ENCODE peak calls at places on chromosomes 12 and 14, in five cellular contexts. T, X, Z, C and F are unnamed samples. For H3K4me1, the result is how much of the 10 kb centered on the place peaks cover.

GRCh38 chr14:64117671-64118402 is 176.3 kb downstream of the ESR2 start:
- DNase-seq in T (peak), X (peak), Z (peak), C (no peak), F (no peak)

GRCh38 chr12:132593071-132593470 is 17.3 kb downstream of the LRCOL1 start:
- DNase-seq in T (peak), X (no peak), Z (no peak), C (no peak), F (no peak)

GRCh38 chr12:69987453-69988102 is 162.6 kb downstream of the MYRFL start:
- DNase-seq in T (no peak), X (no peak), Z (peak), C (no peak), F (peak)

GRCh38 chr14:86799244-86799647 is 1193.7 kb downstream of the GALC start:
- DNase-seq in T (no peak), X (no peak), Z (peak), C (no peak), F (peak)

GRCh38 chr12:131251336-131252101 is 297.8 kb downstream of the ADGRD1 start:
- DNase-seq in T (no peak), X (no peak), Z (no peak), C (no peak), F (no peak)

GRCh38 chr14:77148510-77149231 is 7.1 kb upstream of the ZDHHC22 start:
- DNase-seq in T (no peak), X (no peak), Z (no peak), C (no peak), F (peak)

GRCh38 chr12:63668028-63668799 is at the start of gene DPY19L2:
- DNase-seq in T (peak), X (peak), Z (peak), C (peak), F (peak)

GRCh38 chr12:88300931-88301330 is 158.8 kb downstream of the TMTC3 start:
- DNase-seq in T (no peak), X (no peak), Z (no peak), C (no peak), F (no peak)

GRCh38 chr14:69877492-69877891 is 1.7 kb upstream of the SMOC1 start:
- DNase-seq in T (no peak), X (no peak), Z (peak), C (peak), F (peak)

GRCh38 chr12:47267571-47267970 is 187.8 kb upstream of the AMIGO2 start:
- DNase-seq in T (no peak), X (no peak), Z (peak), C (no peak), F (no peak)

GRCh38 chr12:1744932-1745331 is 54.1 kb downstream of the ADIPOR2 start:
- DNase-seq in T (no peak), X (no peak), Z (peak), C (no peak), F (no peak)

GRCh38 chr12:50689437-50689836 is 74.5 kb upstream of the ATF1 start:
- DNase-seq in T (no peak), X (no peak), Z (no peak), C (peak), F (peak)

GRCh38 chr14:49633650-49634546 is 1.1 kb downstream of the DNAAF2 start:
- DNase-seq in T (peak), X (peak), Z (peak), C (peak), F (peak)

GRCh38 chr14:52266179-52266578 is 1.3 kb upstream of the PTGDR start:
- DNase-seq in T (peak), X (no peak), Z (peak), C (no peak), F (no peak)

GRCh38 chr14:54133896-54134295 is 177.3 kb upstream of the BMP4 start:
- DNase-seq in T (no peak), X (no peak), Z (peak), C (no peak), F (no peak)

GRCh38 chr12:45324391-45324790 is 108.5 kb downstream of the ANO6 start:
- DNase-seq in T (no peak), X (no peak), Z (no peak), C (no peak), F (no peak)

GRCh38 chr14:21001218-21001617 is 2.1 kb downstream of the SLC39A2 start:
- DNase-seq in T (no peak), X (no peak), Z (no peak), C (no peak), F (no peak)

GRCh38 chr14:85313801-85314207 is 216.1 kb upstream of the FLRT2 start:
- DNase-seq in T (no peak), X (no peak), Z (peak), C (peak), F (peak)

GRCh38 chr12:3054993-3055711 is 22.0 kb upstream of the TSPAN9 start:
- DNase-seq in T (no peak), X (no peak), Z (no peak), C (no peak), F (no peak)

GRCh38 chr14:71720978-71721624 is 211.1 kb upstream of the RGS6 start:
- DNase-seq in T (no peak), X (no peak), Z (peak), C (peak), F (peak)

GRCh38 chr12:88247241-88247643 is 105.1 kb downstream of the TMTC3 start:
- DNase-seq in T (no peak), X (no peak), Z (peak), C (no peak), F (no peak)

GRCh38 chr14:58060077-58060476 is 91.9 kb downstream of the ARMH4 start:
- DNase-seq in T (no peak), X (no peak), Z (peak), C (no peak), F (no peak)

GRCh38 chr14:100132161-100132902 is 27.1 kb downstream of the DEGS2 start:
- DNase-seq in T (peak), X (no peak), Z (peak), C (no peak), F (no peak)

GRCh38 chr12:25052191-25053020 is 103.5 kb upstream of the BCAT1 start:
- DNase-seq in T (no peak), X (no peak), Z (no peak), C (no peak), F (no peak)

GRCh38 chr14:52351191-52351560 is 37.1 kb downstream of the PTGER2 start:
- DNase-seq in T (no peak), X (no peak), Z (peak), C (no peak), F (no peak)

GRCh38 chr12:14454098-14454907 is 88.8 kb downstream of the ATF7IP start:
- DNase-seq in T (no peak), X (no peak), Z (peak), C (peak), F (peak)

GRCh38 chr14:56065621-56066295 is 52.5 kb upstream of the PELI2 start:
- DNase-seq in T (no peak), X (no peak), Z (no peak), C (no peak), F (no peak)

GRCh38 chr12:124434364-124434763 is 133.0 kb downstream of the NCOR2 start:
- DNase-seq in T (no peak), X (no peak), Z (no peak), C (peak), F (no peak)
- H3K27ac ChIP-seq in T (peak), X (peak), Z (no peak), C (peak), F (no peak)

GRCh38 chr12:124498178-124498869 is 69.1 kb downstream of the NCOR2 start:
- DNase-seq in T (peak), X (no peak), Z (peak), C (no peak), F (no peak)
- H3K4me1 ChIP-seq in T (half or more), X (half or more), Z (under half), C (under half), F (under half)

GRCh38 chr12:20367731-20368652 is at the start of gene PDE3A:
- DNase-seq in T (peak), X (peak), Z (peak), C (peak), F (peak)
- H3K4me3 ChIP-seq in T (peak), X (peak), Z (peak), C (peak), F (peak)

GRCh38 chr12:99154264-99154982 is 493.1 kb upstream of the GARIN6 start:
- DNase-seq in T (no peak), X (no peak), Z (peak), C (peak), F (no peak)

GRCh38 chr12:99154983-99155336 is 492.6 kb upstream of the GARIN6 start:
- DNase-seq in T (no peak), X (no peak), Z (no peak), C (no peak), F (no peak)

GRCh38 chr12:99157946-99158345 is 489.6 kb upstream of the GARIN6 start:
- DNase-seq in T (no peak), X (no peak), Z (peak), C (no peak), F (no peak)

GRCh38 chr12:99152337-99152736 is 495.2 kb upstream of the GARIN6 start:
- DNase-seq in T (no peak), X (no peak), Z (no peak), C (no peak), F (no peak)

DNA sequence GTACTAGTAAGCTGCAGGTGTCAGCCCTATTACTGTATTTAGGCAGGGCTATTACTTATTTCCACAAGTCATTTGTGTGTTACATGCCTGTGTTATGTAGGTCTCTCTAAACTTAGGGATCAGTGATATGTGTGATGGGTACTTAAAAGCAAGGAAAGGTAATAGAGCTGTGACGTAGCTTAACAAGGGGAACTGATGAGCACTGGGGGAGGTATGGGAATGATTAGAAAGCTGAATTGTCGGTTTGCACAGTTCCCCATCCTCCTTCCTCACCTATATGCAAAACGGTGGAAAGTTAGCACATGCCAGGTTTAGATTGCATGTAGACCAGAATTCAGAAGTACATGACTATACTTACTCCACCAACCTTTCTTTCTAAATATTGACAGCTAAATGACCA is 494.3 kb upstream of the GARIN6 start:
- DNase-seq in T (no peak), X (no peak), Z (no peak), C (no peak), F (no peak)
- H3K27ac ChIP-seq in T (no peak), X (no peak), Z (no peak), C (no peak), F (no peak)

GRCh38 chr14:104799657-104800599 is 973 bp upstream of the ZBTB42 start:
- DNase-seq in T (peak), X (peak), Z (peak), C (peak), F (no peak)
- H3K4me1 ChIP-seq in T (under half), X (half or more), Z (under half), C (under half), F (under half)

GRCh38 chr12:123232807-123233504 is at the start of the genes MPHOSPH9 and MTRFR:
- DNase-seq in T (peak), X (peak), Z (peak), C (peak), F (peak)

GRCh38 chr12:123231931-123232330 is 1.0 kb downstream of the MPHOSPH9 start:
- DNase-seq in T (no peak), X (no peak), Z (no peak), C (peak), F (peak)

GRCh38 chr12:123232472-123232806 is 502 bp downstream of the MPHOSPH9 start:
- DNase-seq in T (no peak), X (no peak), Z (no peak), C (no peak), F (no peak)

GRCh38 chr12:123237646-123238329 is 4.6 kb downstream of the MTRFR start:
- DNase-seq in T (peak), X (peak), Z (peak), C (peak), F (peak)

GRCh38 chr12:123233505-123234299 is 466 bp downstream of the MTRFR start:
- DNase-seq in T (no peak), X (no peak), Z (no peak), C (peak), F (peak)
- H3K4me3 ChIP-seq in T (peak), X (peak), Z (peak), C (peak), F (peak)

GRCh38 chr12:113224955-113225354 is 3.7 kb downstream of the TPCN1 start:
- DNase-seq in T (no peak), X (no peak), Z (no peak), C (no peak), F (no peak)

GRCh38 chr12:113221181-113221996 is at the start of gene TPCN1:
- DNase-seq in T (peak), X (peak), Z (peak), C (peak), F (peak)

GRCh38 chr12:113222730-113223531 is 1.7 kb downstream of the TPCN1 start:
- DNase-seq in T (peak), X (peak), Z (peak), C (no peak), F (peak)

GRCh38 chr12:113220593-113221180 is 577 bp upstream of the TPCN1 start:
- DNase-seq in T (no peak), X (no peak), Z (no peak), C (no peak), F (no peak)

DNA sequence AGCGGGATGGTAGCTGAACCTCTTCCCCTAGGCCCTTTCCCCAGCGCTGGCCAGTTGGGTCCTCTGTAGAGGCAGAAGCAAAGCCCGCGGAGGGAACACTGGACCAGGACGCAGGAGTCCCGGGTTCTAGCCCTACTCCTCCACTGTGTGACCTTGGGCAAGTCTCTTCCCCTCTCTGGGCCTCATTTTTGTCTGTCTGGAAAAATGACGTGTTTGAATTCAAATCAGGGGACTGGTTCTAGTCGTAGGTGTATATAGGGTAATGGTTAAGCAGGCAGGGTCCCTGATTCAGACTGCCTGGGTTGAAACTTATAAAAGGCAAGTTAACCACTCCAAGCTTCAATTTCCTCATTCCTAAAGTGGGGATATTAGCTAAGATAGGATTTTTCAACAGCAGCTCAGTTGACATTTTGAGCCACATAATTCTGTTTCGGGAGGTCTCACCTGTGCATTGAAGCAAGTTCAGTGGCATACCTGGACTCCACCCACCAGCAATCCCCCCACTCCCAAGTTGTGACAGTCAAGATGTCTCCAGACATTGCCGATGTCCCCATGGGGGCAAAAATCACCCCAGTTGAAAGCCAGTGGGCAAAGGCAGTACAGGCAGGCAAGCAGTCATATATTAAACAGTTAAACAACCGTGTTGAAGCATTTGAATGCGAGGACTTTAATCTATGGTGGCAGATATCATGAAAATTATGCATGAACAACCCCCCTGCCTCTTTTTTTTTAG is 899 bp downstream of the TPCN1 start:
- DNase-seq in T (no peak), X (no peak), Z (no peak), C (no peak), F (no peak)
- H3K27ac ChIP-seq in T (peak), X (peak), Z (peak), C (no peak), F (peak)

DNA sequence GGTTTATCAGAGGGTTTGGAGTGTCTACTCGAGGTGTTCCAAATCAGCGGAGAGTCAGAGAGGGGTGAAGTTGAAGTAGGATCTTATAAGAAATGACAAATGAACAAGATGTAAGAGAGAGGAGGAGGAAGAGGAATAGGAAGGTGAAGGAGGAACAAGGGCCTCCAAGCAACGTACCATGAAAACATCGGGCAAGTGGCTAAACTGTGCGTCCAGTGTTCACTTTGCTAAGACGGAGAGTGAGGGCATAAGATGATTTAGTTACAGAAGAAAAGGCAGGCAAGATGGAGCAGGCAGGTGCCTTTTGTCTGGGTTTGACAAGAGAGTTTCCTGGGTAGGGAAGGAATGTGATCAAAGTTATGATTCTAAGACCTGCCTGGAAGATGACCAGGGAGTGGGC is 111.6 kb downstream of the ZFP36L1 start:
- DNase-seq in T (no peak), X (no peak), Z (no peak), C (no peak), F (no peak)
- H3K4me1 ChIP-seq in T (under half), X (half or more), Z (under half), C (under half), F (under half)

GRCh38 chr14:35341454-35342159 is 49.4 kb downstream of the PSMA6 start:
- DNase-seq in T (peak), X (peak), Z (peak), C (peak), F (peak)
- H3K4me3 ChIP-seq in T (peak), X (peak), Z (no peak), C (no peak), F (peak)

DNA sequence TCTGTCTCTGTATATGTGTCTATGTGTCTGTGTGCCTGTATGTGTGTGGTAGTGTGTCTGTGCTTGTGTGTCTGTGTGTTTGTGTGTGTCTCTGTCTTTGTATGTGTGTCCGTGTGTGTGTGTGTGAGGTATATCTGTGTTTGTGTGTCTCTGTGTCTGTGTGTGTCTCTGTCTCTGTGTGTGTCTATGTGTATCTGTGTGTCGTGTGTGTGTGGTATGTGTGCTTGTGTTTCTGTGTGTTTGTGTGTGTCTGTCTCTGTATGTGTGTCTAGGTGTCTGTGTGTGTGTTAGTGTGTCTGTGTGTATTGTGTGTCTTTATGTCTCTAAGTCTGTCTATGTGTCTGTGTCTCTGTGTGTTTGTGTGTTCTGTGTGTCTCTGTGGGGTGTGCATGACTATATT is 158.6 kb downstream of the TMEM121 start:
- DNase-seq in T (no peak), X (no peak), Z (no peak), C (no peak), F (no peak)
- H3K27ac ChIP-seq in T (no peak), X (no peak), Z (no peak), C (no peak), F (no peak)